ENCODE peak calls at places on chromosomes 3 and 15, in seven cellular contexts. O is NCI-H510A; Q is cardiac fibroblast; F is activated CD4-positive, alpha-beta T cell treated with anti-CD3 and anti-CD28 coated beads, Interleukin-2, amount 50 U/mL, for 24 hours; Y is DMS153; P is stimulated activated CD4-positive, alpha-beta T cell treated with anti-CD3 and anti-CD28 coated beads, Interleukin-12 subunit alpha, Interleukin-12 subunit beta, amount 100 ng/mL, for 4 hours; S is fibroblast of villous mesenchyme. R is an unnamed sample.

GRCh38 chr15:43253431-43254403 is 13.0 kb downstream of the TGM5 start:
- DNase-seq in O (no peak), Q (peak; percentile 50), F (no peak), Y (no peak), P (no peak), S (peak; percentile 6), R (no peak)

GRCh38 chr15:60407406-60407805 is 9.6 kb upstream of the ANXA2 start:
- DNase-seq in O (no peak), Q (peak; percentile 66), F (no peak), Y (no peak), P (no peak), S (peak; percentile 67), R (no peak)

GRCh38 chr3:46661776-46662766 is 31.4 kb downstream of the ALS2CL start:
- DNase-seq in O (no peak), Q (no peak), F (no peak), Y (no peak), P (no peak), S (no peak), R (no peak)

GRCh38 chr3:8641472-8641871 is 3.1 kb downstream of the SSUH2 start:
- DNase-seq in O (no peak), Q (no peak), F (no peak), Y (no peak), P (no peak), S (no peak), R (no peak)

GRCh38 chr15:23897576-23897975 is 210.5 kb upstream of the NDN start:
- DNase-seq in O (no peak), Q (no peak), F (no peak), Y (no peak), P (no peak), S (no peak), R (no peak)

GRCh38 chr3:18424213-18424861 is 802 bp downstream of the SATB1 start:
- DNase-seq in O (no peak), Q (no peak), F (no peak), Y (no peak), P (peak; percentile 13), S (no peak), R (no peak)

GRCh38 chr3:56291953-56292352 is 176.3 kb downstream of the ERC2 start:
- DNase-seq in O (no peak), Q (peak; percentile 62), F (no peak), Y (no peak), P (no peak), S (no peak), R (no peak)

GRCh38 chr15:58324533-58324932 is 107.3 kb upstream of the LIPC start:
- DNase-seq in O (no peak), Q (no peak), F (no peak), Y (no peak), P (no peak), S (no peak), R (no peak)

GRCh38 chr3:13841141-13841540 is 38.7 kb downstream of the WNT7A start:
- DNase-seq in O (no peak), Q (no peak), F (no peak), Y (no peak), P (no peak), S (no peak), R (no peak)

GRCh38 chr3:106345353-106346027 is 476.7 kb upstream of the CBLB start:
- DNase-seq in O (no peak), Q (peak; percentile 91), F (no peak), Y (no peak), P (no peak), S (peak; percentile 97), R (no peak)

GRCh38 chr3:179765396-179765795 is 112.6 kb downstream of the USP13 start:
- DNase-seq in O (no peak), Q (no peak), F (no peak), Y (no peak), P (no peak), S (no peak), R (no peak)

GRCh38 chr15:68277131-68277604 is 377 bp upstream of the FEM1B start:
- DNase-seq in O (peak; percentile 30), Q (peak; percentile 79), F (no peak), Y (no peak), P (no peak), S (peak; percentile 56), R (no peak)

GRCh38 chr3:4865714-4866113 is 113.5 kb upstream of the BHLHE40 start:
- DNase-seq in O (no peak), Q (no peak), F (no peak), Y (no peak), P (no peak), S (no peak), R (no peak)

GRCh38 chr3:49740427-49740826 is 16.7 kb upstream of the GMPPB start:
- DNase-seq in O (no peak), Q (no peak), F (no peak), Y (no peak), P (no peak), S (no peak), R (no peak)

GRCh38 chr15:99411234-99411633 is 154.6 kb upstream of the MEF2A start:
- DNase-seq in O (no peak), Q (no peak), F (no peak), Y (no peak), P (no peak), S (no peak), R (no peak)

GRCh38 chr3:116348216-116348615 is 97.1 kb downstream of the LSAMP start:
- DNase-seq in O (no peak), Q (no peak), F (no peak), Y (no peak), P (no peak), S (no peak), R (no peak)

GRCh38 chr3:41933154-41933676 is 28.7 kb downstream of the ULK4 start:
- DNase-seq in O (no peak), Q (peak; percentile 82), F (no peak), Y (no peak), P (no peak), S (peak; percentile 93), R (peak; percentile 63)

GRCh38 chr3:181699171-181699903 is 12.4 kb upstream of the SOX2 start:
- DNase-seq in O (no peak), Q (no peak), F (no peak), Y (no peak), P (no peak), S (no peak), R (no peak)

GRCh38 chr3:139585820-139586219 is 46.3 kb upstream of the RBP1 start:
- DNase-seq in O (no peak), Q (no peak), F (no peak), Y (no peak), P (no peak), S (no peak), R (no peak)

GRCh38 chr3:13207975-13208705 is 134.9 kb upstream of the IQSEC1 start:
- DNase-seq in O (no peak), Q (no peak), F (no peak), Y (no peak), P (no peak), S (no peak), R (no peak)

GRCh38 chr3:31014317-31015040 is 120.0 kb upstream of the GADL1 start:
- DNase-seq in O (no peak), Q (no peak), F (no peak), Y (no peak), P (no peak), S (no peak), R (no peak)

GRCh38 chr3:114732353-114732752 is 414.7 kb downstream of the ZBTB20 start:
- DNase-seq in O (no peak), Q (no peak), F (no peak), Y (no peak), P (no peak), S (no peak), R (no peak)

GRCh38 chr3:4950351-4950784 is 28.9 kb upstream of the BHLHE40 start:
- DNase-seq in O (no peak), Q (peak; percentile 41), F (no peak), Y (no peak), P (no peak), S (no peak), R (no peak)

GRCh38 chr3:139117136-139117675 is 72.5 kb upstream of the PRR23C start:
- DNase-seq in O (no peak), Q (peak; percentile 18), F (no peak), Y (no peak), P (no peak), S (peak; percentile 44), R (peak; percentile 91)

GRCh38 chr15:51681303-51681963 is at the start of gene SCG3:
- DNase-seq in O (peak; percentile 75), Q (peak; percentile 70), F (peak; percentile 23), Y (peak; percentile 65), P (peak; percentile 53), S (peak; percentile 67), R (peak; percentile 69)

GRCh38 chr15:67839929-67840746 is at the start of gene RNU6-1:
- DNase-seq in O (peak; percentile 52), Q (peak; percentile 95), F (peak; percentile 91), Y (peak; percentile 68), P (peak; percentile 94), S (peak; percentile 93), R (peak; percentile 79)

GRCh38 chr3:45923755-45924154 is 19.5 kb upstream of the CXCR6 start:
- DNase-seq in O (no peak), Q (peak; percentile 12), F (no peak), Y (no peak), P (no peak), S (peak; percentile 15), R (no peak)

GRCh38 chr3:153045150-153045549 is 116.9 kb upstream of the RAP2B start:
- DNase-seq in O (no peak), Q (no peak), F (no peak), Y (no peak), P (no peak), S (no peak), R (no peak)

GRCh38 chr15:67361100-67361499 is 106.5 kb downstream of the IQCH start:
- DNase-seq in O (no peak), Q (no peak), F (no peak), Y (no peak), P (no peak), S (no peak), R (no peak)

GRCh38 chr15:58357529-58358476 is 74.0 kb upstream of the LIPC start:
- DNase-seq in O (no peak), Q (peak; percentile 39), F (no peak), Y (no peak), P (no peak), S (peak; percentile 79), R (no peak)

GRCh38 chr3:42366550-42366949 is 43.9 kb downstream of the LYZL4 start:
- DNase-seq in O (no peak), Q (no peak), F (no peak), Y (no peak), P (no peak), S (no peak), R (no peak)